ENCODE peak calls at places on chromosome 6, in ten cellular contexts. One of them, this sample, is unnamed.

GRCh38 chr6:96074006-96074405 is 58.2 kb downstream of the FUT9 start:
- DNase-seq in upper lobe of left lung: no peak
- DNase-seq in H1: no peak
- DNase-seq in stomach: no peak
- DNase-seq in ovary: no peak
- DNase-seq in transverse colon: no peak
- DNase-seq in K562: no peak
- DNase-seq in A549: no peak
- DNase-seq in tibial nerve: no peak
- DNase-seq in HepG2: no peak
- DNase-seq in this sample: no peak

GRCh38 chr6:130140084-130140483 is 82.7 kb downstream of the SAMD3 start:
- DNase-seq in upper lobe of left lung: no peak
- DNase-seq in H1: no peak
- DNase-seq in stomach: no peak
- DNase-seq in ovary: no peak
- DNase-seq in transverse colon: no peak
- DNase-seq in K562: no peak
- DNase-seq in A549: no peak
- DNase-seq in tibial nerve: no peak
- DNase-seq in HepG2: no peak
- DNase-seq in this sample: no peak

GRCh38 chr6:158057213-158057987 is 75.7 kb downstream of the SYNJ2 start:
- DNase-seq in upper lobe of left lung: no peak
- DNase-seq in H1: no peak
- DNase-seq in stomach: no peak
- DNase-seq in ovary: no peak
- DNase-seq in transverse colon: no peak
- DNase-seq in K562: no peak
- DNase-seq in A549: peak; percentile 75
- DNase-seq in tibial nerve: no peak
- DNase-seq in HepG2: no peak
- DNase-seq in this sample: peak; percentile 59

GRCh38 chr6:81722503-81723223 is 29.8 kb downstream of the TENT5A start:
- DNase-seq in upper lobe of left lung: no peak
- DNase-seq in H1: no peak
- DNase-seq in stomach: no peak
- DNase-seq in ovary: no peak
- DNase-seq in transverse colon: no peak
- DNase-seq in K562: no peak
- DNase-seq in A549: no peak
- DNase-seq in tibial nerve: no peak
- DNase-seq in HepG2: no peak
- DNase-seq in this sample: no peak

GRCh38 chr6:152952866-152953509 is 29.9 kb downstream of the FBXO5 start:
- DNase-seq in upper lobe of left lung: no peak
- DNase-seq in H1: no peak
- DNase-seq in stomach: no peak
- DNase-seq in ovary: no peak
- DNase-seq in transverse colon: no peak
- DNase-seq in K562: peak; percentile 39
- DNase-seq in A549: peak; percentile 44
- DNase-seq in tibial nerve: no peak
- DNase-seq in HepG2: peak; percentile 50
- DNase-seq in this sample: no peak

GRCh38 chr6:154301086-154301625 is 55.4 kb downstream of the IPCEF1 start:
- DNase-seq in upper lobe of left lung: no peak
- DNase-seq in H1: no peak
- DNase-seq in stomach: no peak
- DNase-seq in ovary: no peak
- DNase-seq in transverse colon: no peak
- DNase-seq in K562: no peak
- DNase-seq in A549: no peak
- DNase-seq in tibial nerve: no peak
- DNase-seq in HepG2: no peak
- DNase-seq in this sample: no peak

GRCh38 chr6:87879144-87879861 is 168.3 kb upstream of the SPACA1 start:
- DNase-seq in upper lobe of left lung: no peak
- DNase-seq in H1: no peak
- DNase-seq in stomach: no peak
- DNase-seq in ovary: no peak
- DNase-seq in transverse colon: peak; percentile 19
- DNase-seq in K562: no peak
- DNase-seq in A549: no peak
- DNase-seq in tibial nerve: no peak
- DNase-seq in HepG2: no peak
- DNase-seq in this sample: no peak

GRCh38 chr6:36863670-36864540 is 10.7 kb downstream of the PPIL1 start:
- DNase-seq in upper lobe of left lung: no peak
- DNase-seq in H1: no peak
- DNase-seq in stomach: no peak
- DNase-seq in ovary: no peak
- DNase-seq in transverse colon: no peak
- DNase-seq in K562: no peak
- DNase-seq in A549: no peak
- DNase-seq in tibial nerve: no peak
- DNase-seq in HepG2: no peak
- DNase-seq in this sample: no peak

GRCh38 chr6:143449731-143450452 is 603 bp downstream of the ADAT2 start:
- DNase-seq in upper lobe of left lung: peak; percentile 36
- DNase-seq in H1: no peak
- DNase-seq in stomach: no peak
- DNase-seq in ovary: no peak
- DNase-seq in transverse colon: peak; percentile 23
- DNase-seq in K562: peak; percentile 38
- DNase-seq in A549: peak; percentile 14
- DNase-seq in tibial nerve: peak; percentile 11
- DNase-seq in HepG2: peak; percentile 54
- DNase-seq in this sample: no peak

GRCh38 chr6:16762547-16763477 is 1.6 kb upstream of the ATXN1 start:
- DNase-seq in upper lobe of left lung: peak; percentile 80
- DNase-seq in H1: no peak
- DNase-seq in stomach: peak; percentile 58
- DNase-seq in ovary: peak; percentile 38
- DNase-seq in transverse colon: peak; percentile 71
- DNase-seq in K562: peak; percentile 67
- DNase-seq in A549: peak; percentile 70
- DNase-seq in tibial nerve: no peak
- DNase-seq in HepG2: peak; percentile 82
- DNase-seq in this sample: peak; percentile 75

GRCh38 chr6:17224056-17224455 is 57.1 kb upstream of the RBM24 start:
- DNase-seq in upper lobe of left lung: no peak
- DNase-seq in H1: no peak
- DNase-seq in stomach: no peak
- DNase-seq in ovary: no peak
- DNase-seq in transverse colon: no peak
- DNase-seq in K562: no peak
- DNase-seq in A549: no peak
- DNase-seq in tibial nerve: no peak
- DNase-seq in HepG2: no peak
- DNase-seq in this sample: no peak

GRCh38 chr6:33410711-33411631 is at the start of gene PHF1:
- DNase-seq in upper lobe of left lung: peak; percentile 78
- DNase-seq in H1: no peak
- DNase-seq in stomach: peak; percentile 77
- DNase-seq in ovary: no peak
- DNase-seq in transverse colon: peak; percentile 84
- DNase-seq in K562: peak; percentile 97
- DNase-seq in A549: no peak
- DNase-seq in tibial nerve: peak; percentile 31
- DNase-seq in HepG2: no peak
- DNase-seq in this sample: no peak

GRCh38 chr6:134065706-134066105 is 13.3 kb upstream of the SLC2A12 start:
- DNase-seq in upper lobe of left lung: no peak
- DNase-seq in H1: no peak
- DNase-seq in stomach: no peak
- DNase-seq in ovary: no peak
- DNase-seq in transverse colon: no peak
- DNase-seq in K562: peak; percentile 46
- DNase-seq in A549: peak; percentile 37
- DNase-seq in tibial nerve: no peak
- DNase-seq in HepG2: peak; percentile 30
- DNase-seq in this sample: no peak

GRCh38 chr6:84136364-84137050 is 90.9 kb downstream of the CEP162 start:
- DNase-seq in upper lobe of left lung: no peak
- DNase-seq in H1: no peak
- DNase-seq in stomach: no peak
- DNase-seq in ovary: no peak
- DNase-seq in transverse colon: no peak
- DNase-seq in K562: no peak
- DNase-seq in A549: no peak
- DNase-seq in tibial nerve: no peak
- DNase-seq in HepG2: no peak
- DNase-seq in this sample: no peak

GRCh38 chr6:116887884-116888283 is 10.8 kb downstream of the RFX6 start:
- DNase-seq in upper lobe of left lung: no peak
- DNase-seq in H1: no peak
- DNase-seq in stomach: no peak
- DNase-seq in ovary: no peak
- DNase-seq in transverse colon: no peak
- DNase-seq in K562: no peak
- DNase-seq in A549: no peak
- DNase-seq in tibial nerve: no peak
- DNase-seq in HepG2: no peak
- DNase-seq in this sample: no peak
- H3K27ac ChIP-seq in upper lobe of left lung: no peak overlapping the region
- H3K27ac ChIP-seq in H1: no peak overlapping the region
- H3K27ac ChIP-seq in stomach: no peak overlapping the region
- H3K27ac ChIP-seq in ovary: no peak overlapping the region
- H3K27ac ChIP-seq in transverse colon: no peak overlapping the region
- H3K27ac ChIP-seq in K562: no peak overlapping the region
- H3K27ac ChIP-seq in A549: no peak overlapping the region
- H3K27ac ChIP-seq in tibial nerve: no peak overlapping the region
- H3K27ac ChIP-seq in HepG2: no peak overlapping the region
- H3K27ac ChIP-seq in this sample: no peak overlapping the region

GRCh38 chr6:166930354-166930891 is 25.9 kb downstream of the RNASET2 start:
- DNase-seq in upper lobe of left lung: no peak
- DNase-seq in H1: no peak
- DNase-seq in stomach: no peak
- DNase-seq in ovary: no peak
- DNase-seq in transverse colon: no peak
- DNase-seq in K562: no peak
- DNase-seq in A549: no peak
- DNase-seq in tibial nerve: no peak
- DNase-seq in HepG2: no peak
- DNase-seq in this sample: no peak
- TF ChIP-seq POLR2A in upper lobe of left lung: no peak
- TF ChIP-seq POLR2A in H1: no peak
- TF ChIP-seq POLR2A in stomach: no peak
- TF ChIP-seq POLR2A in ovary: no peak
- TF ChIP-seq POLR2A in transverse colon: no peak
- TF ChIP-seq POLR2A in K562: no peak
- TF ChIP-seq POLR2A in A549: no peak
- TF ChIP-seq POLR2A in tibial nerve: no peak
- TF ChIP-seq POLR2A in HepG2: peak; percentile 53
- TF ChIP-seq POLR2A in this sample: no peak

GRCh38 chr6:25051083-25051482 is 115.3 kb upstream of the RIPOR2 start:
- DNase-seq in upper lobe of left lung: no peak
- DNase-seq in H1: no peak
- DNase-seq in stomach: no peak
- DNase-seq in ovary: no peak
- DNase-seq in transverse colon: no peak
- DNase-seq in K562: no peak
- DNase-seq in A549: no peak
- DNase-seq in tibial nerve: no peak
- DNase-seq in HepG2: no peak
- DNase-seq in this sample: no peak

GRCh38 chr6:25052181-25052580 is 116.4 kb upstream of the RIPOR2 start:
- DNase-seq in upper lobe of left lung: no peak
- DNase-seq in H1: no peak
- DNase-seq in stomach: no peak
- DNase-seq in ovary: no peak
- DNase-seq in transverse colon: peak; percentile 30
- DNase-seq in K562: no peak
- DNase-seq in A549: no peak
- DNase-seq in tibial nerve: no peak
- DNase-seq in HepG2: no peak
- DNase-seq in this sample: no peak

GRCh38 chr6:25054469-25054868 is 118.7 kb upstream of the RIPOR2 start:
- DNase-seq in upper lobe of left lung: no peak
- DNase-seq in H1: no peak
- DNase-seq in stomach: no peak
- DNase-seq in ovary: no peak
- DNase-seq in transverse colon: no peak
- DNase-seq in K562: no peak
- DNase-seq in A549: no peak
- DNase-seq in tibial nerve: no peak
- DNase-seq in HepG2: no peak
- DNase-seq in this sample: no peak

GRCh38 chr6:25056130-25056529 is 120.4 kb upstream of the RIPOR2 start:
- DNase-seq in upper lobe of left lung: peak; percentile 56
- DNase-seq in H1: no peak
- DNase-seq in stomach: no peak
- DNase-seq in ovary: no peak
- DNase-seq in transverse colon: peak; percentile 28
- DNase-seq in K562: no peak
- DNase-seq in A549: no peak
- DNase-seq in tibial nerve: no peak
- DNase-seq in HepG2: no peak
- DNase-seq in this sample: no peak

GRCh38 chr6:25053875-25054371 is 118.2 kb upstream of the RIPOR2 start:
- DNase-seq in upper lobe of left lung: peak; percentile 50
- DNase-seq in H1: no peak
- DNase-seq in stomach: no peak
- DNase-seq in ovary: no peak
- DNase-seq in transverse colon: no peak
- DNase-seq in K562: no peak
- DNase-seq in A549: no peak
- DNase-seq in tibial nerve: peak; percentile 24
- DNase-seq in HepG2: no peak
- DNase-seq in this sample: no peak
- TF ChIP-seq EP300 in upper lobe of left lung: no peak
- TF ChIP-seq EP300 in H1: no peak
- TF ChIP-seq EP300 in stomach: no peak
- TF ChIP-seq EP300 in ovary: no peak
- TF ChIP-seq EP300 in transverse colon: no peak
- TF ChIP-seq EP300 in K562: no peak
- TF ChIP-seq EP300 in A549: no peak
- TF ChIP-seq EP300 in tibial nerve: no peak
- TF ChIP-seq EP300 in HepG2: no peak
- TF ChIP-seq EP300 in this sample: no peak

DNA sequence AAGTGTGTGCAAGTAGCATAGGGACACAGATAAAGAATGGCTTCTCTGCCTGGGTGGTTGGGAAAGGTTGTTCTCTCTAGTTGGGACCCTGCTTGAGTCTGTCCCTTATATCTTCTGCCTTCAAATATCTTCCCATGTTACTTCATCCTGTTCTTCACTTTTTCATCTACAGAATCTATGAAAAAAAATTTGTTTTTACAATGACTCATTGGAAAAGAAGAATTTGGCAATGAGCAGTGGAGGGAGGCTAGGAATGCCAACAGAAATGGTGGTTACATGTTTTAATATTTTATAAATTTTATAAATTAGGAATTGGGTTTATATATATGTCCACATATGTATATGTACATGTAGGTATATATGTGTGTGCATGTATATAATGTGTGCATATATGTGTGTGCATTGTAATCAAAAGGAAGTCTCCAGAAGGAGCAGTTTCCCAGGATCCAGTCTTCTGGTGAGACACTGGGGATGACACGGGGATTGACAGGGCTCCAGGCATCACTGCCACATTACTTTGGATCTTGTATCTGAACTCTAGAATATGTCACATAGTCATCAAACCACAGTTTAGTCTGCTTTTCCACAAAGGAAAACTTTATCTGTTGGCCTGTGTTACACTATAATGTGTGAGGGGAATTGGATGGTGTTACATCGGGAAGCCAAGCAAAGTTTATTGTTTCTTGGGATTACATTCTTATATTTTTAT is 75.3 kb upstream of the RIPOR2 start:
- DNase-seq in upper lobe of left lung: no peak
- DNase-seq in H1: no peak
- DNase-seq in stomach: no peak
- DNase-seq in ovary: no peak
- DNase-seq in transverse colon: no peak
- DNase-seq in K562: no peak
- DNase-seq in A549: no peak
- DNase-seq in tibial nerve: no peak
- DNase-seq in HepG2: no peak
- DNase-seq in this sample: no peak
- H3K27ac ChIP-seq in upper lobe of left lung: no peak overlapping the region
- H3K27ac ChIP-seq in H1: no peak overlapping the region
- H3K27ac ChIP-seq in stomach: no peak overlapping the region
- H3K27ac ChIP-seq in ovary: no peak overlapping the region
- H3K27ac ChIP-seq in transverse colon: no peak overlapping the region
- H3K27ac ChIP-seq in K562: no peak overlapping the region
- H3K27ac ChIP-seq in A549: peak overlapping the region; percentile 44
- H3K27ac ChIP-seq in tibial nerve: no peak overlapping the region
- H3K27ac ChIP-seq in HepG2: no peak overlapping the region
- H3K27ac ChIP-seq in this sample: no peak overlapping the region